ENCODE peak calls at places on chromosome 2, in nine cellular contexts. W, X, F, O, B, Y, C, N and Z are unnamed samples. For H3K4me1, the result is how much of the 10 kb centered on the place peaks cover.

GRCh38 chr2:171712051-171712450 is 24.8 kb downstream of the DYNC1I2 start:
- DNase-seq in F (no peak), C (no peak), Y (no peak), B (no peak), W (no peak), N (no peak), O (no peak), X (no peak), Z (no peak)

GRCh38 chr2:40244251-40245010 is 207.5 kb downstream of the SLC8A1 start:
- DNase-seq in O (peak), W (peak), C (no peak), N (peak), X (peak), Y (peak), F (peak), B (peak), Z (no peak)

GRCh38 chr2:168671932-168672331 is 130.5 kb upstream of the NOSTRIN start:
- DNase-seq in O (no peak), W (no peak), X (no peak), B (no peak), Y (no peak), C (no peak), N (no peak), F (no peak), Z (no peak)

GRCh38 chr2:134919360-134920210 is 963 bp downstream of the CCNT2 start:
- DNase-seq in B (peak), F (peak), Y (peak), C (no peak), N (no peak), X (peak), O (peak), W (peak), Z (no peak)

GRCh38 chr2:193561054-193561453 is 1366.3 kb upstream of the TMEFF2 start:
- DNase-seq in O (no peak), X (no peak), C (no peak), N (no peak), Y (no peak), W (no peak), B (no peak), F (no peak), Z (no peak)

GRCh38 chr2:31070339-31070738 is 67.9 kb downstream of the GALNT14 start:
- DNase-seq in B (no peak), O (no peak), N (no peak), F (no peak), Y (no peak), X (no peak), W (no peak), C (no peak), Z (no peak)

GRCh38 chr2:192091480-192091879 is 103.3 kb downstream of the TMEFF2 start:
- DNase-seq in C (no peak), B (no peak), N (no peak), O (no peak), Y (no peak), W (no peak), X (no peak), F (no peak), Z (no peak)

GRCh38 chr2:238945433-238946150 is 97.7 kb downstream of the TWIST2 start:
- DNase-seq in O (peak), C (no peak), F (peak), N (peak), Y (no peak), X (no peak), W (peak), B (no peak), Z (peak)

GRCh38 chr2:174615951-174616436 is 18.4 kb upstream of the WIPF1 start:
- DNase-seq in Y (no peak), N (no peak), W (no peak), F (no peak), O (no peak), X (no peak), C (no peak), B (no peak), Z (no peak)

GRCh38 chr2:6794484-6794883 is 71.2 kb downstream of the CMPK2 start:
- DNase-seq in C (no peak), O (no peak), N (no peak), Y (no peak), X (no peak), F (no peak), B (no peak), W (no peak), Z (no peak)

GRCh38 chr2:128180031-128180430 is 89.0 kb downstream of the UGGT1 start:
- DNase-seq in X (no peak), F (no peak), Y (no peak), C (no peak), W (no peak), B (no peak), O (no peak), N (no peak), Z (no peak)

GRCh38 chr2:211359353-211359752 is 803.0 kb downstream of the CPS1 start:
- DNase-seq in C (no peak), O (no peak), N (no peak), W (no peak), Y (no peak), X (no peak), B (no peak), F (no peak), Z (no peak)

GRCh38 chr2:39469807-39470206 is 32.7 kb upstream of the MAP4K3 start:
- DNase-seq in B (peak), Y (peak), F (peak), W (peak), C (no peak), N (no peak), O (peak), X (no peak), Z (no peak)

GRCh38 chr2:152594022-152594712 is 123.1 kb downstream of the PRPF40A start:
- DNase-seq in N (no peak), X (peak), F (peak), C (no peak), Y (peak), W (no peak), O (peak), B (no peak), Z (no peak)

GRCh38 chr2:231464576-231465540 is 574 bp upstream of the NCL start:
- DNase-seq in W (peak), F (peak), Y (peak), C (peak), N (peak), O (peak), X (peak), B (peak), Z (peak)

GRCh38 chr2:142222715-142223114 is 91.9 kb upstream of the LRP1B start:
- DNase-seq in F (no peak), B (no peak), O (no peak), C (no peak), W (no peak), Y (no peak), N (no peak), X (no peak), Z (no peak)

GRCh38 chr2:148893906-148894305 is 18.9 kb downstream of the KIF5C start:
- DNase-seq in B (no peak), X (no peak), C (no peak), F (no peak), W (no peak), O (no peak), N (no peak), Y (no peak), Z (no peak)

GRCh38 chr2:170423919-170424318 is 246.0 kb downstream of the MYO3B start:
- DNase-seq in N (no peak), Y (no peak), W (no peak), F (no peak), C (no peak), X (no peak), B (no peak), O (no peak), Z (no peak)

GRCh38 chr2:120227111-120227991 is 4.2 kb upstream of the TMEM185B start:
- DNase-seq in B (no peak), X (no peak), Y (no peak), F (no peak), W (no peak), O (peak), C (no peak), N (no peak), Z (peak)

GRCh38 chr2:227415538-227416424 is 28.0 kb upstream of the SCYGR1 start:
- DNase-seq in F (no peak), O (peak), B (no peak), C (no peak), W (no peak), X (no peak), Y (peak), N (no peak), Z (peak)

GRCh38 chr2:219285894-219286425 is 6.8 kb downstream of the DNAJB2 start:
- DNase-seq in W (no peak), X (peak), C (no peak), B (no peak), O (peak), F (no peak), Y (no peak), N (peak), Z (no peak)

GRCh38 chr2:55148269-55148668 is 83.8 kb downstream of the CLHC1 start:
- DNase-seq in W (no peak), B (no peak), C (no peak), F (no peak), N (no peak), Y (no peak), O (no peak), X (no peak), Z (no peak)

GRCh38 chr2:217831306-217831705 is 171.5 kb downstream of the TNS1 start:
- DNase-seq in X (no peak), C (no peak), W (no peak), F (no peak), N (no peak), B (no peak), O (no peak), Y (no peak), Z (no peak)

GRCh38 chr2:64401501-64401880 is 52.5 kb upstream of the LGALSL start:
- DNase-seq in C (no peak), N (no peak), Y (no peak), B (no peak), F (no peak), O (no peak), W (no peak), X (no peak), Z (no peak)

GRCh38 chr2:147416099-147416498 is 428.7 kb upstream of the ACVR2A start:
- DNase-seq in Y (no peak), B (no peak), F (no peak), W (no peak), X (no peak), N (no peak), O (no peak), C (no peak), Z (no peak)

GRCh38 chr2:136257893-136258292 is 139.9 kb upstream of the CXCR4 start:
- DNase-seq in X (no peak), Y (no peak), F (no peak), N (no peak), B (no peak), W (no peak), O (no peak), C (no peak), Z (no peak)

GRCh38 chr2:627926-628560 is 49.2 kb downstream of the TMEM18 start:
- DNase-seq in X (no peak), W (no peak), C (no peak), N (no peak), B (no peak), Y (no peak), F (no peak), O (no peak), Z (no peak)

GRCh38 chr2:96584017-96584416 is 47.5 kb downstream of the ARID5A start:
- DNase-seq in O (peak), B (no peak), W (no peak), Y (no peak), C (no peak), X (no peak), N (no peak), F (no peak), Z (no peak)

GRCh38 chr2:127569274-127570065 is 34.0 kb downstream of the MYO7B start:
- DNase-seq in F (peak), C (no peak), O (peak), B (no peak), Y (peak), W (no peak), N (no peak), X (no peak), Z (peak)

GRCh38 chr2:37026050-37026449 is 58.1 kb downstream of the HEATR5B start:
- DNase-seq in Y (no peak), F (no peak), B (no peak), C (no peak), N (no peak), X (no peak), O (no peak), W (no peak), Z (no peak)

DNA sequence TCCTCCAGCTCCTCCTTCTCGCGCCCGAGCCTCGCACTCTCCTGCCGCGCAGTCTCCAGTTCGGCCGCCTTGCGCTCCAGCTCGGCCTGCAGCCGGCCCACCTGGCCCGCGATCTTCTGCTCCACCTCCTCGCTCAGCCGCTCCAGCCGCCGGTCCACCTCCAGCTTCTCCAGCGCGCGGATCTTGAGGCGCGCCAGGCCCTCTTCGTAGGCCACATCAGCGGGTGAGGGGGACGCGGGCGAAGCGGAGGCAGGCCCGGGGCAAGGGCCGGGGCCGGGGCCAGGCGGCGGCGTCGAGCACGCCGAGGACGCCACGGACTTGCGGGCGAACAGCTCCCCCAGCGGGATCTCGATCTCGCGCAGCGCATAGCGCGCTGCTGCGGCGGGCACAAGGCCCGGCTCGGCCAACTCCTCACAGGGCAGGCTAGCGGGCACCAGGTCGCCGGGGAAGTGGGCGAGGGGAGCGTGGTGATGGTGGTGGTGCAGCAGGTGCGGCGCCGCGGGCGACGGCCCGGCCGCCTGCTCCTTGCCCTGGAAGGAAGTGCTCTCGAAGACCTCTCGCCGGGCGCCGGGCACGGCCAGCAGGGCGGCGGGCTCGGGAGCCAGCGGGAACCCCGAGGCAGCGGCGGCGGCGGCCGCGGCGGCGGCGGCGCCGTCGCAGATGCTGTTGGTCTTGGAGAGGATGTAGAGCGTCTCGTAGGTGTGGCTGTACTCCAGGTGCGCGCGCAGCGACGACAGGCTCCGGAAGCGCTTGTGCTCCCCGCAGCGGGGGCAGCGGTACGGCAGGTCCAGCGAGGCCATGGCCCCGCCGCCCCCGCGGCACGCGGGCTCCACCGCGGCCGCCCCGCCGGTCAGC is 15.2 kb downstream of the FBXO41 start:
- DNase-seq in O (no peak), X (peak), N (no peak), C (no peak), B (peak), Y (peak), W (peak), F (peak), Z (peak)
- TF ChIP-seq POLR2A in O (no peak), X (no peak), N (no peak), C (no peak), B (no peak), Y (peak), W (no peak), F (peak), Z (no peak)

DNA sequence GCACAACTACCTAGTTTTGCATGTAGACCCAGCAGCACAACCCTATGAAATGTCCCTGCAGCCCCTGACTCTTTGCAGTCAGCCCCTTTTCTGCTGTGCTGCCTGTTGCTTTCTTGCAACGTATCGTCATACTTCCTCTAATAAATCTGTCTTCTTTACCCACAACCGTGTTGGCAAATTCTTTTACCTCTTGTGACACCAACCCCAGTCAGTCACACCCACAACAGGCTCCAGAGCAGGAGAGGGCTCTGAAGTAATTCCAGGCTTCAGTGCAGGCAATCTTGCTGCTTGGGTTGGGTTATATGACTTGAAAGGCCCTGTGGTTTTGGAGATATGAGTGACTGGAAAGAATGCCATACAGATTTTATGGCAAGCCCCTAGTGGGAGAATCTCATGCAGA is 79.1 kb upstream of the KCNH7 start:
- DNase-seq in Y (no peak), W (no peak), N (no peak), B (no peak), F (no peak), X (no peak), O (no peak), C (no peak), Z (no peak)
- H3K4me1 ChIP-seq in Y (under half), W (under half), N (under half), B (under half), F (under half), X (under half), O (under half), C (under half), Z (under half)

DNA sequence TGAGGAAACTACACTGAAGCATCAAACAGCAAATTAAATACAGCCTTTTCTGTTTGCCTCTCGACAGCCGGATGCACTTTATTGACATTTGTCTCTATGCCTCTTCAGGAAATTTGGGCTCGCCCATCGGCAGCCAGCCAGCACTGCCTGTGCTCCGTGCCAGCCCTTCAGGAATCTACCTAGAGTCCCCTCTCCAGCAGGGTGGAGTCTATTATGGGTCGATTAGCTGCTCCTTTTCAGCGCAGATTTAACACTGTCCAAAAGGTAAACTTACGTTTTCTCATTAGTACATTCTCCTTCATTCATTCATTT is 91.5 kb downstream of the MYCN start:
- DNase-seq in C (no peak), W (peak), O (no peak), B (peak), X (peak), Y (no peak), N (no peak), F (peak), Z (no peak)
- H3K4me3 ChIP-seq in C (no peak), W (no peak), O (no peak), B (no peak), X (no peak), Y (no peak), N (no peak), F (no peak), Z (no peak)

GRCh38 chr2:105042189-105042588 is 4.3 kb downstream of the MRPS9 start:
- DNase-seq in O (peak), Y (peak), F (no peak), X (no peak), C (no peak), B (no peak), W (no peak), N (no peak), Z (no peak)

GRCh38 chr2:105034170-105034569 is 3.7 kb upstream of the MRPS9 start:
- DNase-seq in C (no peak), X (no peak), O (no peak), F (no peak), Y (no peak), B (no peak), W (no peak), N (no peak), Z (no peak)

GRCh38 chr2:105038383-105039061 is 653 bp downstream of the MRPS9 start:
- DNase-seq in O (peak), N (no peak), F (no peak), W (no peak), Y (no peak), C (no peak), X (peak), B (peak), Z (no peak)

GRCh38 chr2:105039559-105039958 is 1.7 kb downstream of the MRPS9 start:
- DNase-seq in N (no peak), O (no peak), Y (no peak), F (no peak), B (no peak), C (no peak), X (no peak), W (no peak), Z (no peak)

GRCh38 chr2:105037572-105038382 is at the start of gene MRPS9:
- DNase-seq in O (peak), F (peak), B (peak), N (peak), X (peak), W (peak), C (peak), Y (peak), Z (peak)
- TF ChIP-seq POLR2A in O (no peak), F (peak), B (peak), N (peak), X (peak), W (no peak), C (no peak), Y (peak), Z (peak)

GRCh38 chr2:188986839-188987238 is 12.7 kb downstream of the COL3A1 start:
- DNase-seq in N (no peak), B (no peak), C (no peak), O (no peak), Y (no peak), F (no peak), X (no peak), W (no peak), Z (no peak)

GRCh38 chr2:188984680-188985079 is 10.5 kb downstream of the COL3A1 start:
- DNase-seq in N (no peak), C (no peak), O (no peak), Y (peak), X (no peak), F (no peak), W (no peak), B (no peak), Z (no peak)

GRCh38 chr2:188984126-188984525 is 10.0 kb downstream of the COL3A1 start:
- DNase-seq in B (no peak), W (no peak), X (no peak), N (no peak), O (no peak), F (no peak), Y (no peak), C (no peak), Z (no peak)

GRCh38 chr2:188979730-188980123 is 5.6 kb downstream of the COL3A1 start:
- DNase-seq in W (no peak), O (no peak), N (no peak), B (no peak), X (no peak), C (no peak), Y (no peak), F (no peak), Z (no peak)

DNA sequence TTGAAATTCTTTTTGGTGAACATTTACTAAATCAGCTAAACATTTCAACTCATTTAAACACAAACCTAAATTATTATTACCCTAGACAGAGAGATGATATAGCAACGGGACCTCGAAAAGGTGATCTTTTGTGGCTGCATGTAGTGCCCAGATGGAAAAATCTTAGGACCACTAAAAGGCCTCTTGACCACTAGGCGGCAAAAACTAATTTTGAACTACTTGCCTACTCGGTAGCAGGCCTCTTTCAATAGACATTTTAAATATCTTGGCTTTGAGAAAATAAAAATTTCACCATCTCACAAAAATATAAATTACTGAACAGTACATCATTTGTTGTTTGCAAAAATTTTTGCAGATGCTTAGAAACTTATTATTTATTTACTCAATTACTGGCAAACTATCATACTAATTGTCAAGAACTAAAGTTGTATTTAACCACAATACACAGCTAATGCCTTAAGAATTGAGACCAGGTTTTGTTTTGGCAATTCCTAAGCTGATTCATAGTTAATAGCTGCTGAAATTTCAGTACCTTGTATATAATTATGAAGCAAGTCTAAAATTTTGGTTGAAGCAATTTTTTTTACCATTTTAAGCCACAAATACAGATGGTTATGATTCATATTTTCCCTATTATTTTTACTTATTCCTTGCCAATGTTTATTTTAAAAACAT is 9.4 kb downstream of the COL3A1 start:
- DNase-seq in N (no peak), F (no peak), B (no peak), C (no peak), O (no peak), W (no peak), Y (no peak), X (no peak), Z (no peak)
- H3K4me1 ChIP-seq in N (under half), F (under half), B (under half), C (under half), O (under half), W (under half), Y (under half), X (under half), Z (under half)